ENCODE peak calls at places on chromosomes 12 and 14, in seven cellular contexts. I is sigmoid colon, R is A549, X is ovary, C is K562, W is upper lobe of left lung, V is transverse colon. K is an unnamed sample.

GRCh38 chr12:52370906-52371608 is 3.8 kb upstream of the KRT85 start:
- DNase-seq in C (no peak), X (peak; percentile 27), W (no peak), R (no peak), V (peak; percentile 29), I (peak; percentile 87), K (no peak)

GRCh38 chr14:86673523-86673969 is 1143.6 kb downstream of the FLRT2 start:
- DNase-seq in X (no peak), C (no peak), W (no peak), V (no peak), R (no peak), I (no peak), K (peak; percentile 34)

GRCh38 chr12:46725332-46725731 is 100.5 kb downstream of the SLC38A4 start:
- DNase-seq in R (no peak), X (no peak), I (no peak), W (no peak), V (no peak), C (no peak), K (no peak)

GRCh38 chr14:33408291-33408690 is 469.6 kb downstream of the NPAS3 start:
- DNase-seq in X (no peak), I (no peak), V (no peak), W (no peak), C (no peak), R (no peak), K (no peak)

GRCh38 chr14:94132285-94132887 is 3.0 kb upstream of the IFI27L2 start:
- DNase-seq in I (no peak), R (peak; percentile 69), C (peak; percentile 32), W (no peak), V (peak; percentile 51), X (no peak), K (peak; percentile 66)

GRCh38 chr14:36057452-36058142 is 118.9 kb downstream of the PTCSC3 start:
- DNase-seq in V (no peak), R (no peak), C (no peak), W (no peak), X (no peak), I (no peak), K (no peak)

GRCh38 chr12:13368431-13368830 is 171.9 kb downstream of the EMP1 start:
- DNase-seq in V (no peak), I (no peak), X (no peak), R (no peak), W (peak; percentile 17), C (no peak), K (no peak)

GRCh38 chr14:87149583-87150354 is 843.2 kb downstream of the GALC start:
- DNase-seq in X (no peak), W (no peak), C (no peak), V (no peak), I (no peak), R (no peak), K (no peak)

GRCh38 chr12:52213541-52214420 is 19.3 kb upstream of the KRT7 start:
- DNase-seq in R (peak; percentile 91), X (peak; percentile 69), C (peak; percentile 83), V (peak; percentile 80), I (peak; percentile 80), W (peak; percentile 87), K (peak; percentile 84)

GRCh38 chr14:68941820-68942219 is 37.3 kb downstream of the ACTN1 start:
- DNase-seq in W (no peak), X (no peak), R (peak; percentile 95), C (no peak), I (peak; percentile 83), V (peak; percentile 53), K (peak; percentile 34)

GRCh38 chr14:44428239-44428924 is 78.7 kb downstream of the FSCB start:
- DNase-seq in C (no peak), X (no peak), V (no peak), W (no peak), R (no peak), I (no peak), K (no peak)

GRCh38 chr14:45070215-45070614 is 13.7 kb upstream of the PRPF39 start:
- DNase-seq in I (no peak), C (no peak), W (no peak), V (no peak), R (peak; percentile 17), X (no peak), K (no peak)

GRCh38 chr14:94770251-94770749 is 387 bp upstream of the GSC start:
- DNase-seq in C (no peak), V (no peak), I (no peak), X (no peak), R (no peak), W (peak; percentile 69), K (no peak)

GRCh38 chr12:11885261-11886038 is 185.3 kb upstream of the BCL2L14 start:
- DNase-seq in I (no peak), X (no peak), V (peak; percentile 67), W (no peak), C (no peak), R (peak; percentile 80), K (peak; percentile 46)

GRCh38 chr12:105025890-105026289 is 39.8 kb downstream of the NOPCHAP1 start:
- DNase-seq in C (no peak), W (no peak), R (no peak), V (peak; percentile 24), X (peak; percentile 38), I (peak; percentile 76), K (peak; percentile 60)

GRCh38 chr12:125064492-125064891 is 743 bp upstream of the AACS start:
- DNase-seq in C (no peak), W (no peak), V (no peak), R (no peak), X (no peak), I (no peak), K (no peak)

GRCh38 chr14:23095196-23096108 is at the start of gene C14orf119:
- DNase-seq in C (peak; percentile 88), X (no peak), I (peak; percentile 100), R (peak; percentile 98), V (peak; percentile 100), W (peak; percentile 96), K (peak; percentile 100)
- TF ChIP-seq EP300 in C (peak; percentile 37), X (peak; percentile 42), I (peak; percentile 56), R (no peak), V (no peak), W (no peak), K (no peak)

GRCh38 chr12:117359029-117359845 is 2.2 kb downstream of the NOS1 start:
- DNase-seq in R (no peak), I (no peak), V (no peak), W (peak; percentile 77), X (no peak), C (no peak), K (no peak)

GRCh38 chr12:117361312-117361670 is at the start of gene NOS1:
- DNase-seq in R (no peak), W (peak; percentile 56), I (no peak), C (no peak), X (no peak), V (no peak), K (no peak)

GRCh38 chr12:117360551-117361311 is 695 bp downstream of the NOS1 start:
- DNase-seq in V (no peak), I (no peak), X (no peak), W (peak; percentile 75), R (no peak), C (no peak), K (no peak)

GRCh38 chr12:117361905-117362304 is 479 bp upstream of the NOS1 start:
- DNase-seq in X (no peak), I (no peak), R (no peak), W (no peak), V (no peak), C (no peak), K (no peak)

DNA sequence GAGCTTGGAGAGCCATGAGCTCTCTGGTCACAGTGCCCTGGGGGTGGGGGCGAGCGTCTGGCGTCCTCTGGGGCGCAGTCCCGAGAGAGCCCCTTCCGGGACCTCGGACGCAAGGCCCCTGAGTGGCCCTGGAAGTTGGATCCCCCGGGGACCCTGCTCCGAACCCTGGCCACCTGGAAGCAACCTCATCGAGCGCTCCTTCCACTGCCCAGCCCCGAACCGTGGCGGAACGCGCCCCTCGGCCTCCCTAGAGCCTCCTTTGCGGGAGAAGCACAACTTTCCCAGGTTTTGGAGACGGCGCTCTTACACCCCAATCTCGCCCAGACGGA is 1.2 kb downstream of the NOS1 start:
- DNase-seq in W (peak; percentile 78), C (no peak), R (no peak), X (no peak), I (no peak), V (no peak), K (no peak)
- H3K4me3 ChIP-seq in W (peak overlapping the region; percentile 34), C (no peak overlapping the region), R (peak overlapping the region; percentile 66), X (no peak overlapping the region), I (no peak overlapping the region), V (no peak overlapping the region), K (no peak overlapping the region)

GRCh38 chr14:58805605-58806358 is 168.0 kb downstream of the DACT1 start:
- DNase-seq in C (no peak), X (no peak), V (no peak), W (no peak), I (no peak), R (no peak), K (no peak)
- TF ChIP-seq POLR2A in C (no peak), X (no peak), V (no peak), W (no peak), I (no peak), R (no peak), K (no peak)

GRCh38 chr12:53451661-53452158 is at the start of gene PCBP2:
- DNase-seq in I (peak; percentile 99), V (peak; percentile 98), R (peak; percentile 100), X (peak; percentile 97), C (peak; percentile 95), W (peak; percentile 98), K (peak; percentile 97)
- TF ChIP-seq EP300 in I (peak; percentile 47), V (peak; percentile 55), R (no peak), X (no peak), C (peak; percentile 54), W (no peak), K (no peak)

GRCh38 chr14:55963295-55963694 is 154.9 kb upstream of the PELI2 start:
- DNase-seq in W (no peak), V (no peak), I (no peak), R (no peak), C (no peak), X (no peak), K (no peak)
- H3K4me3 ChIP-seq in W (no peak overlapping the region), V (no peak overlapping the region), I (no peak overlapping the region), R (no peak overlapping the region), C (no peak overlapping the region), X (no peak overlapping the region), K (no peak overlapping the region)

DNA sequence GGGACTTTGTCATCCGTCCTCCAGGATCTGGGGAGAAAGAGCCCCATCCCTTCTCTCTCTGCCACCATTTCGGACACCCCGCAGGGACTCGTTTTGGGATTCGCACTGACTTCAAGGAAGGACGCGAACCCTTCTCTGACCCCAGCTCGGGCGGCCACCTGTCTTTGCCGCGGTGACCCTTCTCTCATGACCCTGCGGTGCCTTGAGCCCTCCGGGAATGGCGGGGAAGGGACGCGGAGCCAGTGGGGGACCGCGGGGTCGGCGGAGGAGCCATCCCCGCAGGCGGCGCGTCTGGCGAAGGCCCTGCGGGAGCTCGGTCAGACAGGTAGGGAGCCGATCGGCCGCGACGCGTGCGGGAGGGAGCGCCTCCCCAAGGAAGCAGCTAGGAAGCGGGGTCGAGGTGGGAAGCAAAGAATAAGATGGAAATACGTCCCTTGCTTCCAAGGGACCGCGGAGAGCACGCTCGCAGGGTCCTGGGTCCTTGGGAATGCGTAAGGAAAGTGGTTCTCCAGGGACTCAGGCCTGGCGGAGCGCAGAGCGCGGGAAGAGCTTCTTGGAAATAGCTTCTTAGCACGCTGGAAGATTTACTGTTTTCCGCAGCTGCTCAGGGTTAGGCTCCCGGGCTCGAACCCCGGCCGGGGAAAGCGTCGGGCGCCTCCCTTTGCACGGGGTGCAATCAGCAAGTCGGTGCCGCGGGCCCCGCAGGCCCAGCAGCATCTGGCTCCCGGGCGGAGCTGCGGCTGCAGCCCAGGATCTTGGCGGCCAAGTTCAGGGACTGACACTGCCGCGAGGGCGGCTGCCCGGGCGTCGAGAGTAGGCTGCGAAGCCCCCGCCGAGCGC is 457 bp downstream of the SOCS2 start:
- DNase-seq in R (no peak), C (peak; percentile 23), V (peak; percentile 41), X (peak; percentile 46), W (peak; percentile 89), I (peak; percentile 72), K (no peak)
- TF ChIP-seq POLR2A in R (no peak), C (no peak), V (no peak), X (no peak), W (no peak), I (no peak), K (no peak)

K was measured in stomach.